ENCODE peak calls at places on chromosomes 4 and X, in six cellular contexts. One of them, this sample, is unnamed.

GRCh38 chr4:6419452-6420028 is 52.9 kb downstream of the PPP2R2C start:
- DNase-seq in GM06990: no peak
- DNase-seq in tibial artery: no peak
- DNase-seq in PC-3: no peak
- DNase-seq in GM20000: no peak
- DNase-seq in bronchial epithelial cell: no peak
- DNase-seq in this sample: peak; percentile 7

GRCh38 chrX:41116948-41117347 is 31.7 kb downstream of the USP9X start:
- DNase-seq in tibial artery: no peak
- DNase-seq in GM06990: peak; percentile 58
- DNase-seq in PC-3: peak; percentile 4
- DNase-seq in bronchial epithelial cell: peak; percentile 21
- DNase-seq in GM20000: peak; percentile 24
- DNase-seq in this sample: no peak

GRCh38 chrX:57900961-57901360 is 9.3 kb downstream of the ZXDA start:
- DNase-seq in tibial artery: no peak
- DNase-seq in GM06990: no peak
- DNase-seq in bronchial epithelial cell: no peak
- DNase-seq in GM20000: no peak
- DNase-seq in PC-3: peak; percentile 27
- DNase-seq in this sample: peak; percentile 32

GRCh38 chr4:74364649-74365491 is at the start of gene EREG:
- DNase-seq in GM06990: peak; percentile 7
- DNase-seq in GM20000: peak; percentile 28
- DNase-seq in bronchial epithelial cell: peak; percentile 67
- DNase-seq in PC-3: no peak
- DNase-seq in tibial artery: no peak
- DNase-seq in this sample: peak; percentile 66

GRCh38 chr4:20065952-20066351 is 185.8 kb upstream of the SLIT2 start:
- DNase-seq in bronchial epithelial cell: no peak
- DNase-seq in tibial artery: no peak
- DNase-seq in GM20000: no peak
- DNase-seq in PC-3: no peak
- DNase-seq in GM06990: no peak
- DNase-seq in this sample: no peak

GRCh38 chr4:153488006-153488718 is 22.0 kb downstream of the TMEM131L start:
- DNase-seq in GM20000: peak; percentile 55
- DNase-seq in bronchial epithelial cell: peak; percentile 37
- DNase-seq in tibial artery: no peak
- DNase-seq in PC-3: no peak
- DNase-seq in GM06990: peak; percentile 85
- DNase-seq in this sample: no peak

GRCh38 chr4:145623831-145624230 is 4.6 kb downstream of the MMAA start:
- DNase-seq in GM20000: peak; percentile 19
- DNase-seq in PC-3: peak; percentile 71
- DNase-seq in tibial artery: no peak
- DNase-seq in bronchial epithelial cell: peak; percentile 50
- DNase-seq in GM06990: no peak
- DNase-seq in this sample: no peak

GRCh38 chr4:114334808-114335739 is 263.5 kb upstream of the UGT8 start:
- DNase-seq in tibial artery: no peak
- DNase-seq in GM20000: no peak
- DNase-seq in bronchial epithelial cell: no peak
- DNase-seq in GM06990: no peak
- DNase-seq in PC-3: no peak
- DNase-seq in this sample: no peak

GRCh38 chr4:25970241-25970675 is 56.2 kb downstream of the SMIM20 start:
- DNase-seq in GM06990: peak; percentile 33
- DNase-seq in GM20000: peak; percentile 25
- DNase-seq in PC-3: no peak
- DNase-seq in bronchial epithelial cell: peak; percentile 23
- DNase-seq in tibial artery: peak; percentile 66
- DNase-seq in this sample: no peak

GRCh38 chr4:153595894-153596601 is 88.0 kb upstream of the TLR2 start:
- DNase-seq in bronchial epithelial cell: peak; percentile 71
- DNase-seq in tibial artery: no peak
- DNase-seq in GM06990: no peak
- DNase-seq in PC-3: peak; percentile 29
- DNase-seq in GM20000: no peak
- DNase-seq in this sample: peak; percentile 16

GRCh38 chrX:106467422-106467821 is 144.4 kb upstream of the RADX start:
- DNase-seq in GM06990: no peak
- DNase-seq in tibial artery: no peak
- DNase-seq in GM20000: no peak
- DNase-seq in bronchial epithelial cell: no peak
- DNase-seq in PC-3: no peak
- DNase-seq in this sample: no peak

DNA sequence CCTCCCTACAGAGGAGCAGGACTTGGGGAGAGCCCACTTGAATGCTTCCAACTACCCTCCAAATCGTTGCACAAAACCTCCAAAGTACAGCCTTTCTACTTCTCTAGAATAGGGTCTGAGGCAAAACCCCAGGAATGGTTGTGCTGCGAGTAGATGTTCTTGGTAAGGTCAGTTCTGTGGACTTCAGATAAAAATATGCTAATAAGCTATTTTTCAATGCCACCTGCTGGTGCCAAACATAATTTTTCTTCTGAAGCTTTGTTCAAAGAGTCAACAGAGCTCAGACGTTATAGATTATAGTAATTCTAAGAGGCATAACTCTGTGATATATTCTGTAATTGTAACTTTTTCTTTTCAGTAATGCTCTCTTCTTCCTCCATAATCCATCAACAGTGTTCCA is 425.7 kb downstream of the GPAT3 start:
- DNase-seq in bronchial epithelial cell: peak; percentile 39
- DNase-seq in GM20000: no peak
- DNase-seq in tibial artery: no peak
- DNase-seq in PC-3: peak; percentile 55
- DNase-seq in GM06990: no peak
- DNase-seq in this sample: peak; percentile 39
- TF ChIP-seq CTCF in bronchial epithelial cell: peak; percentile 22
- TF ChIP-seq CTCF in GM20000: no peak
- TF ChIP-seq CTCF in tibial artery: no peak
- TF ChIP-seq CTCF in PC-3: peak; percentile 60
- TF ChIP-seq CTCF in GM06990: no peak
- TF ChIP-seq CTCF in this sample: peak; percentile 41

DNA sequence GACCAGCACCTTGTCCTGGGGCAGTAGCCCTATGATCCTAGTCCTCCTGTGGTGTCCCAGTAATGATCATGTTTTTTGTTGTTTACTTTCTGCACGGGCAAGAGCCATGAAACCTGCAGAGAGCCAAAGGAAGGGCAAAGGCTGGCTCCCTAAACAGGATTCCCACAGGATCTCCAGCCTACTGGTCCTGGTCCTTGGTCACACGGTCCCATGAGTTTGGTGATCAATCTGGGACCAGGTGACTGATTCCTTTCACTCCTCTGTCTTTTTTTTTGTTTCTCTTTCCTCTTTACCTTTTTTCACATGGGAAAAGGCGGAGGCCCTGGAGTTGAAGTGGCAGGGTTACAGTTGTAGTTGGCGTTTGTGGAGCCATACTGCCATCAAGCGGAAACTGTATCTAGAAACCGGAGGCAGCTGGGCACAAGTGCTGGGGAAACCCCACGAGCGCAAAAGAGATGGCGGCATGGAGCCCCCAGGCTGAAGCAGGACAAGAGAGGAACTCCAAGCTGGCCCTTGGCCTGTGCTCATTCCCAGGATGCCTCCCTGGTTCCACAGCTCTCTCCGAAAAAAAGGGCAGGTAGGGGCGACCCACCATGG is 34.6 kb downstream of the NBDY start:
- DNase-seq in GM06990: peak; percentile 72
- DNase-seq in tibial artery: no peak
- DNase-seq in bronchial epithelial cell: no peak
- DNase-seq in GM20000: no peak
- DNase-seq in PC-3: no peak
- DNase-seq in this sample: peak; percentile 78
- TF ChIP-seq CTCF in GM06990: peak; percentile 63
- TF ChIP-seq CTCF in tibial artery: no peak
- TF ChIP-seq CTCF in bronchial epithelial cell: no peak
- TF ChIP-seq CTCF in GM20000: no peak
- TF ChIP-seq CTCF in PC-3: no peak
- TF ChIP-seq CTCF in this sample: peak; percentile 36

DNA sequence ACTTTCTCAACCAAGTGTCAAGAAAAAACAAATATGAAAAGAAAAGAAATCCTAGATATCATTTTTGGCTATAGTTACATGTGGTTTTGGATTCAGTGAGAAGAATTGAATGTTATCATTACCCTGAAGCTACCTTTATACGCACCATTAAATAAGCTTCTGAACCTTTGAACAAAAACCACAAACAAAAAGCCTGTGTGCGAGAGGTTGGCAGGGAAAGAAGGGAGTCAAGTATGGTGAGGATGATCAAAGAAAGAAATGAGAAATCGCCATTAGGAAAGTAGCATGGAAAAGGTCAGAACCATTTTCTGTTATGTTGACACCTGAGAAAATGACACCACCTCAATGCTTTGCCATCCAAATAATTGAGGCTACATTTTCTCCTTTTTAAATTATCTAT is 1.2 kb upstream of the SLC7A11 start:
- DNase-seq in bronchial epithelial cell: no peak
- DNase-seq in PC-3: peak; percentile 51
- DNase-seq in tibial artery: no peak
- DNase-seq in GM20000: no peak
- DNase-seq in GM06990: no peak
- DNase-seq in this sample: peak; percentile 19
- TF ChIP-seq CTCF in bronchial epithelial cell: no peak
- TF ChIP-seq CTCF in PC-3: no peak
- TF ChIP-seq CTCF in tibial artery: no peak
- TF ChIP-seq CTCF in GM20000: no peak
- TF ChIP-seq CTCF in GM06990: no peak
- TF ChIP-seq CTCF in this sample: no peak

DNA sequence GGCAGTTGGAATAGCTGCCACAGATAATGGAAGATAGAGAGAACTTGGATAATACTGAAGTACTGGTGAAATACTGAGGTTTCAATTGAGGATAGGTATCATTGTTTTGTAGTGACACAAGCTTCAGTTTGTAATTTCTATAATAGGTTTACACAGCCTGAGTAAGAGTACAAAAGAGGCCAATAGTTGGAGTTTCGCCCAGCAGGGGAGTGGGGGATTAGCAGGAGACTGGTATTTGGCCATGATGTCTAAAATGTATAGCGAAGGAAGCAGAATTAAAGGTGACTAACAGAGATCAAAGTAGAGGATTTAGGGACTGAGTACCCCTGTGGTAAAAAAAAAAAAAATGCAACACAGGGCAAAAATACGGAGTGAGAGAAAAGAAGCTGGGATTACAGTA is 129.5 kb downstream of the KCTD8 start:
- DNase-seq in PC-3: no peak
- DNase-seq in GM20000: no peak
- DNase-seq in tibial artery: no peak
- DNase-seq in GM06990: no peak
- DNase-seq in bronchial epithelial cell: no peak
- DNase-seq in this sample: no peak
- TF ChIP-seq CTCF in PC-3: no peak
- TF ChIP-seq CTCF in GM20000: no peak
- TF ChIP-seq CTCF in tibial artery: no peak
- TF ChIP-seq CTCF in GM06990: no peak
- TF ChIP-seq CTCF in bronchial epithelial cell: no peak
- TF ChIP-seq CTCF in this sample: no peak

This sample was measured in MCF 10A.